ENCODE peak calls at places on chromosome 11, in eight cellular contexts. J is BE2C, M is mucosa of descending colon, P is uterus, U is body of pancreas, L is stomach, R is AG04450, O is dorsolateral prefrontal cortex. D is an unnamed sample.

GRCh38 chr11:132886335-132886734 is 646.0 kb downstream of the OPCML start:
- DNase-seq in J (no peak), M (no peak), P (no peak), U (no peak), L (no peak), R (peak; percentile 75), O (no peak), D (no peak)

GRCh38 chr11:128507936-128508335 is 79.4 kb downstream of the ETS1 start:
- DNase-seq in J (no peak), M (no peak), P (no peak), U (no peak), L (no peak), R (no peak), O (no peak), D (no peak)

GRCh38 chr11:41954034-41954433 is 494.6 kb upstream of the LRRC4C start:
- DNase-seq in J (no peak), M (no peak), P (no peak), U (no peak), L (no peak), R (no peak), O (no peak), D (no peak)

GRCh38 chr11:75719639-75720239 is 2.1 kb downstream of the MOGAT2 start:
- DNase-seq in J (no peak), M (peak; percentile 71), P (no peak), U (no peak), L (peak; percentile 21), R (no peak), O (no peak), D (no peak)

GRCh38 chr11:27423125-27423524 is 49.5 kb downstream of the LGR4 start:
- DNase-seq in J (no peak), M (no peak), P (peak; percentile 58), U (peak; percentile 43), L (peak; percentile 31), R (peak; percentile 74), O (no peak), D (no peak)

GRCh38 chr11:92980291-92980690 is 10.8 kb downstream of the MTNR1B start:
- DNase-seq in J (no peak), M (no peak), P (no peak), U (no peak), L (no peak), R (no peak), O (no peak), D (no peak)

GRCh38 chr11:37560346-37560745 is 962.3 kb upstream of the RAG2 start:
- DNase-seq in J (no peak), M (no peak), P (no peak), U (no peak), L (no peak), R (no peak), O (no peak), D (no peak)

GRCh38 chr11:17609536-17610401 is 62.7 kb downstream of the OTOG start:
- DNase-seq in J (no peak), M (no peak), P (no peak), U (no peak), L (no peak), R (no peak), O (no peak), D (no peak)

GRCh38 chr11:132349806-132350733 is 979.7 kb downstream of the NTM start:
- DNase-seq in J (no peak), M (no peak), P (no peak), U (no peak), L (no peak), R (no peak), O (no peak), D (no peak)

GRCh38 chr11:34251640-34251980 is 106.2 kb downstream of the ABTB2 start:
- DNase-seq in J (no peak), M (no peak), P (no peak), U (no peak), L (no peak), R (no peak), O (no peak), D (no peak)
- H3K4me3 ChIP-seq in J (peak overlapping the region; percentile 41), M (no peak overlapping the region), P (no peak overlapping the region), U (no peak overlapping the region), L (peak overlapping the region; percentile 10), R (no peak overlapping the region), O (no peak overlapping the region), D (no peak overlapping the region)

GRCh38 chr11:44557464-44557863 is 8.0 kb upstream of the CD82 start:
- DNase-seq in J (no peak), M (no peak), P (no peak), U (no peak), L (no peak), R (no peak), O (no peak), D (no peak)

GRCh38 chr11:44556735-44557409 is 8.6 kb upstream of the CD82 start:
- DNase-seq in J (peak; percentile 54), M (peak; percentile 70), P (peak; percentile 72), U (peak; percentile 70), L (peak; percentile 77), R (no peak), O (peak; percentile 62), D (peak; percentile 80)

GRCh38 chr11:44561275-44561781 is 4.1 kb upstream of the CD82 start:
- DNase-seq in J (no peak), M (no peak), P (no peak), U (no peak), L (no peak), R (no peak), O (no peak), D (no peak)

GRCh38 chr11:44561964-44562734 is 3.3 kb upstream of the CD82 start:
- DNase-seq in J (no peak), M (no peak), P (no peak), U (no peak), L (no peak), R (no peak), O (no peak), D (peak; percentile 37)

GRCh38 chr11:44559207-44559943 is 6.1 kb upstream of the CD82 start:
- DNase-seq in J (no peak), M (no peak), P (no peak), U (no peak), L (no peak), R (no peak), O (no peak), D (peak; percentile 50)
- H3K4me3 ChIP-seq in J (no peak overlapping the region), M (no peak overlapping the region), P (no peak overlapping the region), U (no peak overlapping the region), L (no peak overlapping the region), R (no peak overlapping the region), O (no peak overlapping the region), D (no peak overlapping the region)

GRCh38 chr11:47403571-47403970 is 4.8 kb upstream of the SLC39A13 start:
- DNase-seq in J (no peak), M (peak; percentile 11), P (no peak), U (no peak), L (no peak), R (no peak), O (no peak), D (peak; percentile 17)

GRCh38 chr11:47398551-47398950 is 9.8 kb upstream of the SLC39A13 start:
- DNase-seq in J (no peak), M (peak; percentile 15), P (no peak), U (no peak), L (no peak), R (no peak), O (no peak), D (no peak)

GRCh38 chr11:47399860-47400812 is 8.3 kb upstream of the SLC39A13 start:
- DNase-seq in J (no peak), M (peak; percentile 64), P (no peak), U (no peak), L (no peak), R (no peak), O (no peak), D (peak; percentile 53)

GRCh38 chr11:47403135-47403534 is 5.3 kb upstream of the SLC39A13 start:
- DNase-seq in J (no peak), M (peak; percentile 17), P (no peak), U (no peak), L (no peak), R (no peak), O (no peak), D (no peak)

DNA sequence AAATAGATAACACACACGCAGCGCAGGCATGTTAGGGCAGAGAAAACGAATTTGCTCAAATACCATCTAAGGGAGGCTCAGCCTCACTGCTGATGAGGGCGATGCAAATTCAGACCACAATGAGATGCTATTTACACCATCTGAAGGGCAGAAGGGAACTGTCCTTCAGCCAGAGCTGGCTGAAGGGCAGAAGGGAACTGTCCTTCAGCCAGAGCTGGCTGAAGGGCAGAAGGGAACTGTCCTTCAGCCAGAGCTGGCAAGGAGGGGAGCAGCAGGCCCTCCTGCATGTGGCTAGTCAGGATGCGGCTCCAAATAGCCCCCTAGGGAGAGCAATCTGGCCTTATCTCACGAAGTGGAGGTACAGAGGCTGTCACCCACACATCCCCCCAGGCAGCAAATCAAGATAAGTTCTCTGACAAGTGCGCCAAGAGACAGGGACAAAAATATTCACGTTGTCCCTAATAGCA is 7.5 kb upstream of the SLC39A13 start:
- DNase-seq in J (peak; percentile 62), M (peak; percentile 28), P (no peak), U (no peak), L (no peak), R (no peak), O (no peak), D (no peak)
- H3K4me3 ChIP-seq in J (peak overlapping the region; percentile 44), M (no peak overlapping the region), P (no peak overlapping the region), U (no peak overlapping the region), L (peak overlapping the region; percentile 75), R (no peak overlapping the region), O (no peak overlapping the region), D (peak overlapping the region; percentile 44)

GRCh38 chr11:1153951-1154487 is 3.7 kb upstream of the MUC5AC start:
- DNase-seq in J (no peak), M (peak; percentile 45), P (peak; percentile 34), U (peak; percentile 48), L (peak; percentile 84), R (peak; percentile 81), O (peak; percentile 16), D (peak; percentile 79)
- H3K4me3 ChIP-seq in J (no peak overlapping the region), M (no peak overlapping the region), P (no peak overlapping the region), U (no peak overlapping the region), L (no peak overlapping the region), R (no peak overlapping the region), O (no peak overlapping the region), D (no peak overlapping the region)

GRCh38 chr11:129721685-129722084 is 94.0 kb upstream of the TMEM45B start:
- DNase-seq in J (no peak), M (no peak), P (no peak), U (no peak), L (no peak), R (no peak), O (no peak), D (no peak)
- H3K4me3 ChIP-seq in J (no peak overlapping the region), M (no peak overlapping the region), P (no peak overlapping the region), U (no peak overlapping the region), L (no peak overlapping the region), R (no peak overlapping the region), O (no peak overlapping the region), D (no peak overlapping the region)

GRCh38 chr11:30733748-30734147 is 147.6 kb upstream of the MPPED2 start:
- DNase-seq in J (no peak), M (no peak), P (no peak), U (no peak), L (no peak), R (no peak), O (no peak), D (no peak)
- H3K4me3 ChIP-seq in J (no peak overlapping the region), M (no peak overlapping the region), P (no peak overlapping the region), U (no peak overlapping the region), L (no peak overlapping the region), R (no peak overlapping the region), O (no peak overlapping the region), D (no peak overlapping the region)

D was measured in aorta.